ENCODE peak calls at places on chromosomes 1 and 21, in five cellular contexts. U is HepG2, T is Daoy, E is OCI-M1, O is T-helper 1 cell. V is an unnamed sample.

GRCh38 chr1:58611986-58612385 is 34.9 kb upstream of the TACSTD2 start:
- DNase-seq in O (no peak), E (no peak), T (no peak), U (no peak), V (no peak)

GRCh38 chr1:241518447-241519307 is 878 bp downstream of the FH start:
- DNase-seq in O (peak), U (peak), T (peak), E (peak), V (no peak)

GRCh38 chr1:21294266-21295058 is 4.2 kb upstream of the ECE1 start:
- DNase-seq in O (peak), T (peak), E (no peak), U (no peak), V (no peak)

GRCh38 chr21:42040411-42041180 is 30.4 kb upstream of the ZBTB21 start:
- DNase-seq in U (peak), T (peak), O (no peak), E (no peak), V (peak)

GRCh38 chr1:207702317-207702716 is 49.5 kb upstream of the CD46 start:
- DNase-seq in U (no peak), O (no peak), E (no peak), T (no peak), V (no peak)

GRCh38 chr1:207798847-207799246 is 47.0 kb downstream of the CD46 start:
- DNase-seq in U (no peak), E (no peak), O (no peak), T (no peak), V (no peak)

GRCh38 chr1:213678753-213679152 is 309.0 kb upstream of the PROX1 start:
- DNase-seq in E (no peak), U (no peak), T (no peak), O (no peak), V (no peak)

GRCh38 chr1:33393991-33394390 is 36.9 kb downstream of the PHC2 start:
- DNase-seq in E (peak), T (no peak), O (no peak), U (no peak), V (no peak)

GRCh38 chr1:233459968-233460367 is 132.4 kb downstream of the MAP3K21 start:
- DNase-seq in T (peak), E (no peak), U (no peak), O (no peak), V (no peak)

GRCh38 chr21:45618287-45618686 is 25.2 kb upstream of the PCBP3 start:
- DNase-seq in U (no peak), T (peak), O (no peak), E (peak), V (no peak)

GRCh38 chr1:19765623-19766022 is 34.1 kb downstream of the TMCO4 start:
- DNase-seq in T (peak), O (no peak), U (no peak), E (no peak), V (peak)

GRCh38 chr1:10152709-10153284 is 57.6 kb upstream of the KIF1B start:
- DNase-seq in E (peak), U (no peak), T (peak), O (no peak), V (no peak)

V was measured in AG09319.